ENCODE peak calls at places on chromosomes 4 and X, in six cellular contexts. One of them, this sample, is unnamed.

GRCh38 chr4:10083861-10084641 is 32.5 kb downstream of the WDR1 start:
- DNase-seq in BE2C: no peak
- DNase-seq in AG10803: no peak
- DNase-seq in lung: no peak
- DNase-seq in astrocyte of the spinal cord: no peak
- DNase-seq in bronchial epithelial cell: no peak
- DNase-seq in this sample: no peak

GRCh38 chr4:3212391-3213100 is 36.4 kb upstream of the MSANTD1 start:
- DNase-seq in lung: no peak
- DNase-seq in BE2C: no peak
- DNase-seq in astrocyte of the spinal cord: no peak
- DNase-seq in AG10803: no peak
- DNase-seq in bronchial epithelial cell: no peak
- DNase-seq in this sample: no peak

GRCh38 chr4:153750197-153750817 is 9.5 kb downstream of the RNF175 start:
- DNase-seq in AG10803: peak
- DNase-seq in astrocyte of the spinal cord: peak
- DNase-seq in bronchial epithelial cell: peak
- DNase-seq in lung: peak
- DNase-seq in BE2C: peak
- DNase-seq in this sample: no peak

GRCh38 chr4:147371661-147372060 is 109.2 kb upstream of the EDNRA start:
- DNase-seq in lung: no peak
- DNase-seq in astrocyte of the spinal cord: peak
- DNase-seq in bronchial epithelial cell: peak
- DNase-seq in BE2C: no peak
- DNase-seq in AG10803: peak
- DNase-seq in this sample: no peak

GRCh38 chr4:138507527-138507926 is 265.4 kb upstream of the SLC7A11 start:
- DNase-seq in lung: no peak
- DNase-seq in astrocyte of the spinal cord: peak
- DNase-seq in bronchial epithelial cell: no peak
- DNase-seq in AG10803: peak
- DNase-seq in BE2C: no peak
- DNase-seq in this sample: no peak

GRCh38 chr4:156962551-156962974 is 9.0 kb downstream of the PDGFC start:
- DNase-seq in AG10803: peak
- DNase-seq in astrocyte of the spinal cord: peak
- DNase-seq in lung: no peak
- DNase-seq in BE2C: no peak
- DNase-seq in bronchial epithelial cell: peak
- DNase-seq in this sample: no peak

GRCh38 chr4:26069218-26069617 is 155.2 kb downstream of the SMIM20 start:
- DNase-seq in lung: no peak
- DNase-seq in AG10803: no peak
- DNase-seq in bronchial epithelial cell: no peak
- DNase-seq in BE2C: no peak
- DNase-seq in astrocyte of the spinal cord: peak
- DNase-seq in this sample: no peak

GRCh38 chrX:107421337-107421736 is 28.1 kb upstream of the FRMPD3 start:
- DNase-seq in BE2C: no peak
- DNase-seq in astrocyte of the spinal cord: no peak
- DNase-seq in AG10803: no peak
- DNase-seq in bronchial epithelial cell: no peak
- DNase-seq in lung: no peak
- DNase-seq in this sample: no peak

GRCh38 chr4:135371137-135371536 is 1169.5 kb upstream of the PABPC4L start:
- DNase-seq in lung: no peak
- DNase-seq in BE2C: peak
- DNase-seq in bronchial epithelial cell: no peak
- DNase-seq in astrocyte of the spinal cord: no peak
- DNase-seq in AG10803: no peak
- DNase-seq in this sample: no peak

GRCh38 chr4:71237626-71238025 is 101.2 kb upstream of the SLC4A4 start:
- DNase-seq in lung: no peak
- DNase-seq in BE2C: no peak
- DNase-seq in astrocyte of the spinal cord: no peak
- DNase-seq in AG10803: no peak
- DNase-seq in bronchial epithelial cell: no peak
- DNase-seq in this sample: no peak

GRCh38 chr4:8038702-8039251 is 99.1 kb upstream of the AFAP1 start:
- DNase-seq in bronchial epithelial cell: no peak
- DNase-seq in AG10803: no peak
- DNase-seq in lung: no peak
- DNase-seq in astrocyte of the spinal cord: no peak
- DNase-seq in BE2C: no peak
- DNase-seq in this sample: no peak

GRCh38 chr4:10924274-10924673 is 239.7 kb upstream of the CLNK start:
- DNase-seq in AG10803: no peak
- DNase-seq in bronchial epithelial cell: no peak
- DNase-seq in astrocyte of the spinal cord: no peak
- DNase-seq in lung: no peak
- DNase-seq in BE2C: no peak
- DNase-seq in this sample: no peak

GRCh38 chrX:36116222-36116621 is 196.7 kb downstream of the CFAP47 start:
- DNase-seq in BE2C: no peak
- DNase-seq in astrocyte of the spinal cord: no peak
- DNase-seq in lung: no peak
- DNase-seq in AG10803: no peak
- DNase-seq in bronchial epithelial cell: no peak
- DNase-seq in this sample: no peak

GRCh38 chr4:102246416-102246815 is 98.9 kb downstream of the SLC39A8 start:
- DNase-seq in bronchial epithelial cell: peak
- DNase-seq in astrocyte of the spinal cord: no peak
- DNase-seq in lung: no peak
- DNase-seq in AG10803: no peak
- DNase-seq in BE2C: no peak
- DNase-seq in this sample: no peak

GRCh38 chr4:27357283-27357682 is 496.6 kb downstream of the STIM2 start:
- DNase-seq in astrocyte of the spinal cord: peak
- DNase-seq in AG10803: no peak
- DNase-seq in BE2C: no peak
- DNase-seq in bronchial epithelial cell: peak
- DNase-seq in lung: no peak
- DNase-seq in this sample: no peak

GRCh38 chr4:140351778-140352177 is 21.7 kb upstream of the SCOC start:
- DNase-seq in lung: no peak
- DNase-seq in astrocyte of the spinal cord: no peak
- DNase-seq in bronchial epithelial cell: no peak
- DNase-seq in BE2C: no peak
- DNase-seq in AG10803: no peak
- DNase-seq in this sample: no peak

GRCh38 chr4:94207469-94208224 is at the start of gene SMARCAD1:
- DNase-seq in lung: peak
- DNase-seq in bronchial epithelial cell: peak
- DNase-seq in astrocyte of the spinal cord: peak
- DNase-seq in BE2C: peak
- DNase-seq in AG10803: peak
- DNase-seq in this sample: peak

GRCh38 chr4:21858971-21859370 is 89.6 kb downstream of the KCNIP4 start:
- DNase-seq in bronchial epithelial cell: no peak
- DNase-seq in lung: no peak
- DNase-seq in AG10803: no peak
- DNase-seq in astrocyte of the spinal cord: peak
- DNase-seq in BE2C: no peak
- DNase-seq in this sample: no peak

GRCh38 chr4:48028654-48029053 is 12.1 kb downstream of the NIPAL1 start:
- DNase-seq in bronchial epithelial cell: no peak
- DNase-seq in lung: no peak
- DNase-seq in AG10803: no peak
- DNase-seq in astrocyte of the spinal cord: no peak
- DNase-seq in BE2C: no peak
- DNase-seq in this sample: no peak

GRCh38 chrX:39899876-39900787 is 197.6 kb downstream of the BCOR start:
- DNase-seq in BE2C: no peak
- DNase-seq in lung: no peak
- DNase-seq in bronchial epithelial cell: peak
- DNase-seq in AG10803: peak
- DNase-seq in astrocyte of the spinal cord: no peak
- DNase-seq in this sample: no peak

GRCh38 chr4:7872264-7872771 is 67.3 kb downstream of the AFAP1 start:
- DNase-seq in BE2C: no peak
- DNase-seq in bronchial epithelial cell: peak
- DNase-seq in lung: no peak
- DNase-seq in AG10803: peak
- DNase-seq in astrocyte of the spinal cord: peak
- DNase-seq in this sample: no peak

GRCh38 chrX:148499638-148500427 is 584 bp upstream of the AFF2 start:
- DNase-seq in BE2C: no peak
- DNase-seq in lung: no peak
- DNase-seq in astrocyte of the spinal cord: no peak
- DNase-seq in AG10803: no peak
- DNase-seq in bronchial epithelial cell: no peak
- DNase-seq in this sample: no peak

GRCh38 chr4:80897537-80898303 is 132.8 kb upstream of the BMP3 start:
- DNase-seq in astrocyte of the spinal cord: no peak
- DNase-seq in AG10803: no peak
- DNase-seq in BE2C: no peak
- DNase-seq in bronchial epithelial cell: peak
- DNase-seq in lung: no peak
- DNase-seq in this sample: no peak

GRCh38 chr4:41360911-41361830 is 104.4 kb downstream of the UCHL1 start:
- DNase-seq in astrocyte of the spinal cord: peak
- DNase-seq in bronchial epithelial cell: peak
- DNase-seq in BE2C: peak
- DNase-seq in AG10803: no peak
- DNase-seq in lung: peak
- DNase-seq in this sample: no peak

GRCh38 chr4:41358626-41359025 is 101.9 kb downstream of the UCHL1 start:
- DNase-seq in bronchial epithelial cell: peak
- DNase-seq in lung: peak
- DNase-seq in AG10803: no peak
- DNase-seq in astrocyte of the spinal cord: no peak
- DNase-seq in BE2C: peak
- DNase-seq in this sample: no peak

GRCh38 chr4:41360214-41360910 is 103.6 kb downstream of the UCHL1 start:
- DNase-seq in lung: peak
- DNase-seq in BE2C: peak
- DNase-seq in AG10803: peak
- DNase-seq in astrocyte of the spinal cord: peak
- DNase-seq in bronchial epithelial cell: no peak
- DNase-seq in this sample: peak

GRCh38 chr4:41359836-41360213 is 103.1 kb downstream of the UCHL1 start:
- DNase-seq in astrocyte of the spinal cord: no peak
- DNase-seq in lung: no peak
- DNase-seq in bronchial epithelial cell: no peak
- DNase-seq in BE2C: no peak
- DNase-seq in AG10803: no peak
- DNase-seq in this sample: no peak

GRCh38 chr4:41359069-41359769 is 102.5 kb downstream of the UCHL1 start:
- DNase-seq in lung: peak
- DNase-seq in bronchial epithelial cell: no peak
- DNase-seq in astrocyte of the spinal cord: no peak
- DNase-seq in BE2C: peak
- DNase-seq in AG10803: no peak
- DNase-seq in this sample: no peak
- H3K4me3 ChIP-seq in lung: no peak
- H3K4me3 ChIP-seq in bronchial epithelial cell: no peak
- H3K4me3 ChIP-seq in astrocyte of the spinal cord: no peak
- H3K4me3 ChIP-seq in BE2C: peak
- H3K4me3 ChIP-seq in AG10803: no peak
- H3K4me3 ChIP-seq in this sample: peak

GRCh38 chr4:33188733-33189132 is 2468.6 kb downstream of the PCDH7 start:
- DNase-seq in bronchial epithelial cell: no peak
- DNase-seq in BE2C: no peak
- DNase-seq in AG10803: no peak
- DNase-seq in lung: no peak
- DNase-seq in astrocyte of the spinal cord: no peak
- DNase-seq in this sample: no peak
- H3K4me3 ChIP-seq in bronchial epithelial cell: no peak
- H3K4me3 ChIP-seq in BE2C: no peak
- H3K4me3 ChIP-seq in AG10803: no peak
- H3K4me3 ChIP-seq in lung: no peak
- H3K4me3 ChIP-seq in astrocyte of the spinal cord: no peak
- H3K4me3 ChIP-seq in this sample: no peak

GRCh38 chr4:76198411-76199237 is 15.0 kb downstream of the SCARB2 start:
- DNase-seq in astrocyte of the spinal cord: peak
- DNase-seq in lung: peak
- DNase-seq in AG10803: peak
- DNase-seq in bronchial epithelial cell: peak
- DNase-seq in BE2C: peak
- DNase-seq in this sample: no peak
- H3K4me3 ChIP-seq in astrocyte of the spinal cord: no peak
- H3K4me3 ChIP-seq in lung: no peak
- H3K4me3 ChIP-seq in AG10803: peak
- H3K4me3 ChIP-seq in bronchial epithelial cell: no peak
- H3K4me3 ChIP-seq in BE2C: peak
- H3K4me3 ChIP-seq in this sample: no peak

GRCh38 chrX:78746496-78746895 is 1.0 kb upstream of the LPAR4 start:
- DNase-seq in lung: no peak
- DNase-seq in bronchial epithelial cell: no peak
- DNase-seq in BE2C: no peak
- DNase-seq in astrocyte of the spinal cord: no peak
- DNase-seq in AG10803: no peak
- DNase-seq in this sample: no peak

GRCh38 chrX:78747471-78747870 is at the start of gene LPAR4:
- DNase-seq in AG10803: no peak
- DNase-seq in BE2C: no peak
- DNase-seq in lung: no peak
- DNase-seq in bronchial epithelial cell: no peak
- DNase-seq in astrocyte of the spinal cord: peak
- DNase-seq in this sample: no peak
- H3K4me3 ChIP-seq in AG10803: peak
- H3K4me3 ChIP-seq in BE2C: no peak
- H3K4me3 ChIP-seq in lung: no peak
- H3K4me3 ChIP-seq in bronchial epithelial cell: no peak
- H3K4me3 ChIP-seq in astrocyte of the spinal cord: peak
- H3K4me3 ChIP-seq in this sample: peak

GRCh38 chr4:177228599-177228998 is 81.1 kb upstream of the NEIL3 start:
- DNase-seq in BE2C: no peak
- DNase-seq in AG10803: no peak
- DNase-seq in astrocyte of the spinal cord: no peak
- DNase-seq in bronchial epithelial cell: no peak
- DNase-seq in lung: no peak
- DNase-seq in this sample: no peak
- H3K4me3 ChIP-seq in BE2C: no peak
- H3K4me3 ChIP-seq in AG10803: no peak
- H3K4me3 ChIP-seq in astrocyte of the spinal cord: no peak
- H3K4me3 ChIP-seq in bronchial epithelial cell: no peak
- H3K4me3 ChIP-seq in lung: no peak
- H3K4me3 ChIP-seq in this sample: peak